ENCODE peak calls at places on chromosome 5, in five cellular contexts. M, N, P, E and U are unnamed samples.

GRCh38 chr5:8238080-8238479 is 369.1 kb downstream of the MTRR start:
- DNase-seq in P (no peak), E (no peak), M (no peak), N (no peak), U (no peak)

GRCh38 chr5:113252066-113252465 is 182.7 kb downstream of the TSSK1B start:
- DNase-seq in P (no peak), N (no peak), E (no peak), M (no peak), U (no peak)

GRCh38 chr5:35821513-35821912 is 35.2 kb upstream of the IL7R start:
- DNase-seq in N (no peak), M (no peak), P (no peak), E (no peak), U (no peak)

GRCh38 chr5:167245871-167246270 is 1045.6 kb upstream of the WWC1 start:
- DNase-seq in M (no peak), P (no peak), E (no peak), N (no peak), U (no peak)

GRCh38 chr5:62466228-62466627 is 53.7 kb downstream of the IPO11 start:
- DNase-seq in P (no peak), N (no peak), M (no peak), E (no peak), U (no peak)

GRCh38 chr5:140690376-140690932 is 716 bp downstream of the HARS1 start:
- DNase-seq in E (no peak), M (no peak), N (no peak), P (no peak), U (no peak)

GRCh38 chr5:10601246-10602030 is 37.6 kb downstream of the ANKRD33B start:
- DNase-seq in P (no peak), E (peak), M (peak), N (no peak), U (no peak)

GRCh38 chr5:168978500-168978899 is 322.4 kb downstream of the SLIT3 start:
- DNase-seq in N (no peak), M (no peak), P (no peak), E (no peak), U (no peak)

GRCh38 chr5:55081541-55081940 is 20.9 kb upstream of the GZMA start:
- DNase-seq in E (no peak), N (no peak), M (no peak), P (no peak), U (no peak)

GRCh38 chr5:164898705-164899104 is 1393.3 kb downstream of the MAT2B start:
- DNase-seq in N (no peak), M (no peak), E (no peak), P (no peak), U (no peak)

GRCh38 chr5:93884254-93884653 is 142.9 kb upstream of the POU5F2 start:
- DNase-seq in N (no peak), P (no peak), E (no peak), M (no peak), U (no peak)